ENCODE peak calls at places on chromosomes 3 and 15, in nine cellular contexts. X, R, C, E, H, G, F, J and A are unnamed samples.

GRCh38 chr15:31461375-31461774 is 134.7 kb downstream of the KLF13 start:
- DNase-seq in R (no peak), J (no peak), X (no peak), E (no peak), G (no peak), H (no peak), F (no peak), C (no peak), A (no peak)

GRCh38 chr3:89314454-89314853 is 207.0 kb downstream of the EPHA3 start:
- DNase-seq in J (peak; percentile 76), E (no peak), G (no peak), X (peak; percentile 61), H (no peak), C (no peak), R (peak; percentile 5), F (peak; percentile 25), A (peak; percentile 29)

GRCh38 chr3:194328080-194328571 is 23.0 kb downstream of the CPN2 start:
- DNase-seq in F (peak; percentile 75), J (no peak), R (no peak), G (no peak), H (no peak), C (no peak), E (no peak), X (peak; percentile 71), A (peak; percentile 77)

GRCh38 chr15:72222433-72222832 is 8.6 kb downstream of the PKM start:
- DNase-seq in H (no peak), J (no peak), E (peak; percentile 70), R (peak; percentile 75), F (no peak), X (peak; percentile 75), C (no peak), G (no peak), A (peak; percentile 72)

GRCh38 chr3:159964166-159964973 is 24.3 kb upstream of the IL12A start:
- DNase-seq in H (no peak), E (no peak), R (peak; percentile 77), X (peak; percentile 94), C (no peak), G (no peak), J (no peak), F (no peak), A (peak; percentile 81)

GRCh38 chr15:77838061-77838460 is 205.3 kb upstream of the LINGO1 start:
- DNase-seq in F (no peak), C (no peak), X (peak; percentile 33), G (no peak), J (no peak), R (no peak), H (no peak), E (no peak), A (no peak)

GRCh38 chr15:74964794-74965193 is 8.2 kb upstream of the RPP25 start:
- DNase-seq in G (no peak), J (no peak), X (peak; percentile 67), R (peak; percentile 34), E (no peak), C (no peak), H (no peak), F (peak; percentile 21), A (peak; percentile 25)

GRCh38 chr15:32682569-32682968 is 35.2 kb upstream of the GREM1 start:
- DNase-seq in H (no peak), J (no peak), F (no peak), C (no peak), E (no peak), G (no peak), X (peak; percentile 73), R (peak; percentile 87), A (peak; percentile 22)

GRCh38 chr15:25068696-25069095 is 113.9 kb downstream of the SNRPN start:
- DNase-seq in E (no peak), H (no peak), C (no peak), R (no peak), X (no peak), G (no peak), F (no peak), J (no peak), A (no peak)

GRCh38 chr15:43132830-43133428 is 457 bp upstream of the TMEM62 start:
- DNase-seq in G (no peak), H (peak; percentile 70), F (no peak), X (no peak), C (no peak), E (peak; percentile 3), J (peak; percentile 1), R (no peak), A (no peak)

GRCh38 chr3:57770121-57770828 is 14.2 kb downstream of the SLMAP start:
- DNase-seq in E (no peak), J (no peak), G (no peak), C (no peak), R (no peak), H (no peak), X (no peak), F (no peak), A (no peak)

GRCh38 chr3:134462236-134463059 is 23.3 kb downstream of the ANAPC13 start:
- DNase-seq in H (peak; percentile 48), J (no peak), C (no peak), F (no peak), E (peak; percentile 70), R (peak; percentile 54), X (no peak), G (no peak), A (no peak)

GRCh38 chr3:151816091-151816604 is 2.2 kb downstream of the AADAC start:
- DNase-seq in G (no peak), X (peak; percentile 87), H (peak; percentile 31), R (peak; percentile 63), E (no peak), C (no peak), J (no peak), F (no peak), A (peak; percentile 51)

GRCh38 chr3:123294296-123294938 is 92.7 kb downstream of the SEC22A start:
- DNase-seq in C (no peak), J (no peak), G (no peak), X (no peak), R (no peak), H (no peak), F (no peak), E (no peak), A (no peak)

GRCh38 chr3:126827121-126827520 is 123.1 kb downstream of the CHCHD6 start:
- DNase-seq in C (no peak), J (no peak), F (no peak), R (peak; percentile 20), H (no peak), X (no peak), G (no peak), E (no peak), A (no peak)

GRCh38 chr3:119817071-119817470 is 35.2 kb downstream of the NR1I2 start:
- DNase-seq in E (no peak), X (no peak), R (no peak), G (no peak), H (no peak), F (no peak), C (no peak), J (no peak), A (no peak)

GRCh38 chr15:66879968-66880367 is 177.9 kb downstream of the SMAD6 start:
- DNase-seq in F (no peak), C (no peak), H (no peak), G (no peak), X (no peak), R (no peak), J (no peak), E (no peak), A (no peak)

GRCh38 chr15:91528811-91529210 is 324.7 kb upstream of the SLCO3A1 start:
- DNase-seq in R (no peak), H (no peak), X (no peak), J (no peak), E (peak; percentile 94), F (no peak), C (no peak), G (no peak), A (no peak)

GRCh38 chr3:13533823-13534435 is 15.0 kb upstream of the FBLN2 start:
- DNase-seq in R (no peak), E (no peak), H (no peak), X (no peak), C (no peak), G (no peak), J (no peak), F (no peak), A (no peak)

GRCh38 chr15:81007428-81008064 is 6.8 kb downstream of the TLNRD1 start:
- DNase-seq in H (no peak), F (no peak), R (no peak), E (peak; percentile 33), G (no peak), C (no peak), X (no peak), J (no peak), A (no peak)

GRCh38 chr3:31041161-31041978 is 146.9 kb upstream of the GADL1 start:
- DNase-seq in G (no peak), J (no peak), C (no peak), H (peak; percentile 96), F (no peak), E (no peak), X (peak; percentile 99), R (peak; percentile 89), A (peak; percentile 94)

GRCh38 chr3:104685492-104685891 is 681.2 kb upstream of the ALCAM start:
- DNase-seq in J (no peak), H (no peak), R (no peak), F (no peak), X (no peak), C (no peak), E (no peak), G (no peak), A (no peak)